ENCODE peak calls at places on chromosome 6, in five cellular contexts. F is astrocyte of the cerebellum; K is stimulated activated CD8-positive, alpha-beta memory T cell treated with anti-CD3 and anti-CD28 coated beads, Interleukin-15, amount 100 ng/mL, for 1 hour; G is HCT116; M is anterior cingulate cortex. J is an unnamed sample.

GRCh38 chr6:84220809-84221409 is 6.5 kb downstream of the CEP162 start:
- DNase-seq in F (peak; percentile 27), K (no peak), M (no peak), G (peak; percentile 10), J (no peak)

GRCh38 chr6:26197736-26198625 is 110.8 kb downstream of the HFE start:
- DNase-seq in K (no peak), F (no peak), M (no peak), G (peak; percentile 35), J (no peak)

GRCh38 chr6:151577257-151577656 is 83.4 kb downstream of the CCDC170 start:
- DNase-seq in K (no peak), F (no peak), M (no peak), G (no peak), J (no peak)

GRCh38 chr6:112232845-112233256 is 21.5 kb downstream of the LAMA4 start:
- DNase-seq in F (peak; percentile 91), M (no peak), K (no peak), G (no peak), J (no peak)

GRCh38 chr6:119339941-119340456 is 9.6 kb downstream of the MAN1A1 start:
- DNase-seq in M (no peak), K (no peak), F (no peak), G (no peak), J (no peak)

GRCh38 chr6:148842631-148843030 is 95.8 kb downstream of the UST start:
- DNase-seq in F (no peak), K (no peak), M (no peak), G (no peak), J (no peak)

GRCh38 chr6:781350-781961 is 88.5 kb upstream of the EXOC2 start:
- DNase-seq in G (no peak), M (no peak), F (no peak), K (no peak), J (no peak)

GRCh38 chr6:154535146-154535545 is 24.7 kb upstream of the CNKSR3 start:
- DNase-seq in K (no peak), F (no peak), M (no peak), G (no peak), J (no peak)

GRCh38 chr6:151071295-151071694 is 168.5 kb upstream of the AKAP12 start:
- DNase-seq in F (peak; percentile 47), G (no peak), K (no peak), M (no peak), J (no peak)

GRCh38 chr6:144315981-144316865 is 31.1 kb downstream of the UTRN start:
- DNase-seq in K (no peak), F (no peak), M (no peak), G (no peak), J (no peak)

GRCh38 chr6:170101281-170102035 is 189.4 kb downstream of the DLL1 start:
- DNase-seq in F (no peak), G (no peak), M (no peak), K (no peak), J (no peak)

GRCh38 chr6:11918739-11919605 is 93.1 kb upstream of the HIVEP1 start:
- DNase-seq in G (no peak), K (no peak), M (no peak), F (no peak), J (no peak)

GRCh38 chr6:54467384-54467783 is 159.1 kb downstream of the TINAG start:
- DNase-seq in K (no peak), M (no peak), G (no peak), F (no peak), J (no peak)

GRCh38 chr6:40391086-40391485 is 196.1 kb downstream of the LRFN2 start:
- DNase-seq in F (no peak), K (no peak), G (no peak), M (no peak), J (no peak)

GRCh38 chr6:3908223-3908622 is 59.0 kb downstream of the FAM50B start:
- DNase-seq in M (no peak), F (no peak), K (no peak), G (no peak), J (no peak)